ENCODE peak calls at places on chromosomes 6 and 20, in four cellular contexts. H is GM23338; Z is CD4-positive, alpha-beta T cell; Y is dermis microvascular lymphatic vessel endothelial cell. G is an unnamed sample.

GRCh38 chr20:20184711-20185110 is 132.4 kb downstream of the CFAP61 start:
- DNase-seq in H (no peak), Z (no peak), Y (no peak), G (no peak)

GRCh38 chr20:51500311-51500710 is 42.2 kb downstream of the NFATC2 start:
- DNase-seq in H (no peak), Z (peak; percentile 45), Y (no peak), G (no peak)

GRCh38 chr6:133923938-133924593 is 29.0 kb upstream of the TBPL1 start:
- DNase-seq in H (peak; percentile 90), Z (peak; percentile 31), Y (peak; percentile 80), G (peak; percentile 74)

GRCh38 chr20:34574861-34575260 is 16.3 kb downstream of the MAP1LC3A start:
- DNase-seq in H (no peak), Z (no peak), Y (no peak), G (no peak)

GRCh38 chr6:156852147-156852857 is 75.1 kb downstream of the ARID1B start:
- DNase-seq in H (no peak), Z (no peak), Y (no peak), G (no peak)

GRCh38 chr6:71181565-71181964 is 107.0 kb upstream of the OGFRL1 start:
- DNase-seq in H (peak; percentile 92), Z (no peak), Y (no peak), G (no peak)

GRCh38 chr6:20509211-20509610 is 25.0 kb upstream of the CDKAL1 start:
- DNase-seq in H (peak; percentile 21), Z (no peak), Y (no peak), G (no peak)

GRCh38 chr6:14023855-14024254 is 93.7 kb upstream of the CD83 start:
- DNase-seq in H (peak; percentile 20), Z (no peak), Y (no peak), G (no peak)

GRCh38 chr20:19758888-19759331 is 852 bp downstream of the RIN2 start:
- DNase-seq in H (peak; percentile 79), Z (no peak), Y (no peak), G (no peak)

GRCh38 chr20:25271486-25272222 is 23.8 kb downstream of the PYGB start:
- DNase-seq in H (no peak), Z (no peak), Y (no peak), G (no peak)

G was measured in cerebellum.